ENCODE peak calls at places on chromosomes 5 and 9, in eight cellular contexts. Z is T-helper 9 cell; B is stimulated activated CD4-positive, alpha-beta T cell treated with anti-CD3 and anti-CD28 coated beads, Interleukin-1b, Interleukin-23, amount 100 ng/mL, for 48 hours; R is astrocyte of the cerebellum; K is ureter; S is upper lobe of right lung; N is NCI-H1105 treated with DMSO at 0.1 percent for 48 hours; V is AG10803. E is an unnamed sample.

GRCh38 chr5:1844708-1845436 is 37.9 kb downstream of the IRX4 start:
- DNase-seq in Z (no peak), B (no peak), R (no peak), K (no peak), S (no peak), N (no peak), V (no peak), E (no peak)

GRCh38 chr5:173789031-173789920 is 98.9 kb upstream of the CPEB4 start:
- DNase-seq in Z (no peak), B (peak), R (peak), K (no peak), S (peak), N (no peak), V (peak), E (peak)

GRCh38 chr5:4700082-4700481 is 440.0 kb upstream of the ADAMTS16 start:
- DNase-seq in Z (no peak), B (peak), R (peak), K (no peak), S (peak), N (peak), V (peak), E (no peak)

GRCh38 chr5:93609756-93610155 is 26.7 kb downstream of the NR2F1 start:
- DNase-seq in Z (no peak), B (no peak), R (no peak), K (no peak), S (no peak), N (no peak), V (no peak), E (no peak)

GRCh38 chr5:171249460-171249859 is 59.6 kb upstream of the TLX3 start:
- DNase-seq in Z (no peak), B (no peak), R (no peak), K (no peak), S (no peak), N (no peak), V (no peak), E (no peak)

GRCh38 chr9:92745236-92745790 is 19.3 kb downstream of the BICD2 start:
- DNase-seq in Z (no peak), B (no peak), R (no peak), K (no peak), S (no peak), N (no peak), V (no peak), E (no peak)

GRCh38 chr5:151591144-151591819 is at the start of gene FAT2:
- DNase-seq in Z (no peak), B (no peak), R (no peak), K (peak), S (no peak), N (no peak), V (no peak), E (no peak)

GRCh38 chr5:14424011-14424685 is 157.4 kb upstream of the OTULINL start:
- DNase-seq in Z (no peak), B (peak), R (no peak), K (no peak), S (no peak), N (no peak), V (no peak), E (no peak)

GRCh38 chr9:71146511-71146910 is 25.1 kb upstream of the TRPM3 start:
- DNase-seq in Z (no peak), B (no peak), R (no peak), K (no peak), S (no peak), N (no peak), V (no peak), E (no peak)

GRCh38 chr5:138913773-138914172 is 38.6 kb upstream of the LRRTM2 start:
- DNase-seq in Z (no peak), B (no peak), R (no peak), K (no peak), S (no peak), N (no peak), V (no peak), E (no peak)

GRCh38 chr9:89996717-89997116 is 391.9 kb downstream of the GADD45G start:
- DNase-seq in Z (no peak), B (peak), R (no peak), K (no peak), S (no peak), N (no peak), V (no peak), E (no peak)

GRCh38 chr5:175728885-175729828 is 71.3 kb downstream of the HRH2 start:
- DNase-seq in Z (no peak), B (no peak), R (no peak), K (no peak), S (no peak), N (no peak), V (peak), E (peak)

GRCh38 chr9:83284766-83285165 is 221.8 kb upstream of the RASEF start:
- DNase-seq in Z (no peak), B (no peak), R (no peak), K (no peak), S (no peak), N (no peak), V (no peak), E (no peak)

GRCh38 chr5:143004361-143004802 is 234.2 kb downstream of the ARHGAP26 start:
- DNase-seq in Z (no peak), B (no peak), R (no peak), K (no peak), S (no peak), N (no peak), V (no peak), E (no peak)

GRCh38 chr5:139064613-139065012 is 133.6 kb downstream of the SIL1 start:
- DNase-seq in Z (no peak), B (no peak), R (no peak), K (no peak), S (no peak), N (no peak), V (no peak), E (no peak)

GRCh38 chr9:112360047-112360804 is 19.7 kb upstream of the HSDL2 start:
- DNase-seq in Z (no peak), B (no peak), R (peak), K (no peak), S (no peak), N (no peak), V (peak), E (no peak)

GRCh38 chr5:149237662-149238061 is 34.0 kb upstream of the AFAP1L1 start:
- DNase-seq in Z (no peak), B (no peak), R (no peak), K (no peak), S (no peak), N (no peak), V (no peak), E (no peak)

GRCh38 chr5:170056561-170057267 is 49.0 kb upstream of the FOXI1 start:
- DNase-seq in Z (no peak), B (no peak), R (no peak), K (no peak), S (no peak), N (no peak), V (no peak), E (no peak)

GRCh38 chr5:122151640-122152039 is 22.3 kb downstream of the ZNF474 start:
- DNase-seq in Z (no peak), B (no peak), R (peak), K (no peak), S (no peak), N (no peak), V (peak), E (no peak)

GRCh38 chr9:16867571-16868311 is 2.7 kb downstream of the BNC2 start:
- DNase-seq in Z (no peak), B (no peak), R (no peak), K (no peak), S (no peak), N (no peak), V (peak), E (peak)

GRCh38 chr9:131995382-131995781 is 84.3 kb downstream of the MED27 start:
- DNase-seq in Z (no peak), B (no peak), R (no peak), K (no peak), S (no peak), N (no peak), V (no peak), E (no peak)

GRCh38 chr5:123000731-123001130 is 35.8 kb downstream of the PPIC start:
- DNase-seq in Z (no peak), B (no peak), R (no peak), K (no peak), S (no peak), N (peak), V (no peak), E (no peak)

GRCh38 chr9:131347376-131348020 is 46.4 kb upstream of the PRRC2B start:
- DNase-seq in Z (no peak), B (no peak), R (no peak), K (no peak), S (peak), N (no peak), V (no peak), E (no peak)